ENCODE peak calls at places on chromosomes 13 and 19, in five cellular contexts. One of them, this sample, is unnamed.
A peak's percentile ranks its signal among the peaks of the same experiment; 100 is the strongest.

GRCh38 chr19:10363789-10364281 is 16.5 kb downstream of the TYK2 start:
- DNase-seq in SK-N-SH: no peak
- DNase-seq in H1: no peak
- DNase-seq in HCT116: no peak
- DNase-seq in K562: no peak
- DNase-seq in this sample: no peak

GRCh38 chr13:65336106-65336603 is 1894.0 kb downstream of the PCDH9 start:
- DNase-seq in SK-N-SH: no peak
- DNase-seq in H1: no peak
- DNase-seq in HCT116: no peak
- DNase-seq in K562: no peak
- DNase-seq in this sample: no peak

GRCh38 chr13:50170447-50171037 is 155.3 kb downstream of the KCNRG start:
- DNase-seq in SK-N-SH: no peak
- DNase-seq in H1: no peak
- DNase-seq in HCT116: no peak
- DNase-seq in K562: no peak
- DNase-seq in this sample: peak; percentile 34

GRCh38 chr13:43058318-43058674 is 34.9 kb downstream of the DNAJC15 start:
- DNase-seq in SK-N-SH: no peak
- DNase-seq in H1: no peak
- DNase-seq in HCT116: peak; percentile 87
- DNase-seq in K562: no peak
- DNase-seq in this sample: no peak

GRCh38 chr19:45442927-45443461 is 19.3 kb upstream of the ERCC1 start:
- DNase-seq in SK-N-SH: peak; percentile 59
- DNase-seq in H1: no peak
- DNase-seq in HCT116: no peak
- DNase-seq in K562: peak; percentile 85
- DNase-seq in this sample: no peak

GRCh38 chr19:35903550-35904179 is 1.3 kb downstream of the HCST start:
- DNase-seq in SK-N-SH: peak; percentile 75
- DNase-seq in H1: peak; percentile 60
- DNase-seq in HCT116: no peak
- DNase-seq in K562: peak; percentile 80
- DNase-seq in this sample: peak; percentile 61

GRCh38 chr13:114130708-114131580 is 1.5 kb downstream of the RASA3 start:
- DNase-seq in SK-N-SH: peak; percentile 88
- DNase-seq in H1: no peak
- DNase-seq in HCT116: no peak
- DNase-seq in K562: peak; percentile 68
- DNase-seq in this sample: no peak

GRCh38 chr19:18286973-18287635 is 5.7 kb upstream of the JUND start:
- DNase-seq in SK-N-SH: no peak
- DNase-seq in H1: no peak
- DNase-seq in HCT116: no peak
- DNase-seq in K562: no peak
- DNase-seq in this sample: no peak

GRCh38 chr19:2574971-2575630 is 99.2 kb downstream of the GADD45B start:
- DNase-seq in SK-N-SH: no peak
- DNase-seq in H1: no peak
- DNase-seq in HCT116: no peak
- DNase-seq in K562: no peak
- DNase-seq in this sample: no peak

GRCh38 chr13:59970847-59971246 is 192.9 kb downstream of the DIAPH3 start:
- DNase-seq in SK-N-SH: no peak
- DNase-seq in H1: peak; percentile 3
- DNase-seq in HCT116: no peak
- DNase-seq in K562: no peak
- DNase-seq in this sample: no peak

GRCh38 chr19:46745521-46746280 is at the start of gene FKRP:
- DNase-seq in SK-N-SH: peak; percentile 86
- DNase-seq in H1: no peak
- DNase-seq in HCT116: no peak
- DNase-seq in K562: peak; percentile 73
- DNase-seq in this sample: no peak

GRCh38 chr13:95710313-95710712 is 33.4 kb downstream of the DNAJC3 start:
- DNase-seq in SK-N-SH: no peak
- DNase-seq in H1: no peak
- DNase-seq in HCT116: no peak
- DNase-seq in K562: no peak
- DNase-seq in this sample: no peak

GRCh38 chr13:46648166-46648607 is 95.2 kb downstream of the LRCH1 start:
- DNase-seq in SK-N-SH: no peak
- DNase-seq in H1: no peak
- DNase-seq in HCT116: peak; percentile 8
- DNase-seq in K562: peak; percentile 4
- DNase-seq in this sample: no peak

GRCh38 chr19:18982669-18983068 is 41.7 kb upstream of the HOMER3 start:
- DNase-seq in SK-N-SH: no peak
- DNase-seq in H1: no peak
- DNase-seq in HCT116: no peak
- DNase-seq in K562: no peak
- DNase-seq in this sample: no peak

GRCh38 chr13:112456138-112457056 is 80.2 kb downstream of the SPACA7 start:
- DNase-seq in SK-N-SH: no peak
- DNase-seq in H1: no peak
- DNase-seq in HCT116: no peak
- DNase-seq in K562: no peak
- DNase-seq in this sample: no peak

GRCh38 chr13:19888799-19889198 is 25.4 kb upstream of the ZMYM5 start:
- DNase-seq in SK-N-SH: peak; percentile 11
- DNase-seq in H1: no peak
- DNase-seq in HCT116: no peak
- DNase-seq in K562: no peak
- DNase-seq in this sample: peak; percentile 13

GRCh38 chr19:2800506-2800905 is 15.2 kb downstream of the THOP1 start:
- DNase-seq in SK-N-SH: no peak
- DNase-seq in H1: no peak
- DNase-seq in HCT116: no peak
- DNase-seq in K562: no peak
- DNase-seq in this sample: no peak

GRCh38 chr13:27461940-27462584 is 11.7 kb upstream of the MTIF3 start:
- DNase-seq in SK-N-SH: no peak
- DNase-seq in H1: no peak
- DNase-seq in HCT116: no peak
- DNase-seq in K562: no peak
- DNase-seq in this sample: no peak

GRCh38 chr19:48752511-48753365 is at the start of gene FUT1:
- DNase-seq in SK-N-SH: peak; percentile 82
- DNase-seq in H1: peak; percentile 61
- DNase-seq in HCT116: peak; percentile 89
- DNase-seq in K562: peak; percentile 40
- DNase-seq in this sample: peak; percentile 97
- TF ChIP-seq JUND in SK-N-SH: no peak
- TF ChIP-seq JUND in H1: peak; percentile 30
- TF ChIP-seq JUND in HCT116: peak; percentile 83
- TF ChIP-seq JUND in K562: no peak
- TF ChIP-seq JUND in this sample: peak; percentile 69

GRCh38 chr19:31436121-31436776 is 87.0 kb upstream of the TSHZ3 start:
- DNase-seq in SK-N-SH: no peak
- DNase-seq in H1: no peak
- DNase-seq in HCT116: no peak
- DNase-seq in K562: no peak
- DNase-seq in this sample: no peak
- TF ChIP-seq JUND in SK-N-SH: no peak
- TF ChIP-seq JUND in H1: no peak
- TF ChIP-seq JUND in HCT116: no peak
- TF ChIP-seq JUND in K562: no peak
- TF ChIP-seq JUND in this sample: no peak

DNA sequence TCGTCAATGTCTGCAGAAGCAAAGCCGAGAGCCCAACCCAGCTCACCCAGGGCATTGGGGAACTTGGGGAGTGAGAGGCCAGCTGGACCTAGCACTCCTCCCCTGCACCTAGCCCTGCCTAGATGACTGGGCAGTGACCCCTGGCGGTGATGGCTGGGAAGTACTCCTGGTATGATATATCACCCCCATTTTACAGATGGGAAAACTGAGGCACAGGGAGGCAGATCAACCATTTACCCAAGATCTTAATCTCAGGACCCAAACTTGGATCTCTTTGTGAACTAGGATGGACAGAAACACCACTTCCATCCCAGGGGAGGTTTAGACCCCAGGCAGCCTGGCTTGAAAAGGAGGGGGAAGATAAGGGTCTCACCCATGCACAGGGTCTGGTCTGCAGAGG is 43.5 kb downstream of the CCL25 start:
- DNase-seq in SK-N-SH: no peak
- DNase-seq in H1: no peak
- DNase-seq in HCT116: no peak
- DNase-seq in K562: no peak
- DNase-seq in this sample: no peak
- TF ChIP-seq JUND in SK-N-SH: no peak
- TF ChIP-seq JUND in H1: no peak
- TF ChIP-seq JUND in HCT116: no peak
- TF ChIP-seq JUND in K562: no peak
- TF ChIP-seq JUND in this sample: no peak

GRCh38 chr13:40175639-40176038 is 490.8 kb downstream of the FOXO1 start:
- DNase-seq in SK-N-SH: no peak
- DNase-seq in H1: no peak
- DNase-seq in HCT116: no peak
- DNase-seq in K562: no peak
- DNase-seq in this sample: no peak
- TF ChIP-seq JUND in SK-N-SH: no peak
- TF ChIP-seq JUND in H1: no peak
- TF ChIP-seq JUND in HCT116: no peak
- TF ChIP-seq JUND in K562: no peak
- TF ChIP-seq JUND in this sample: no peak

GRCh38 chr13:107665926-107666458 is 549.3 kb downstream of the LIG4 start:
- DNase-seq in SK-N-SH: no peak
- DNase-seq in H1: no peak
- DNase-seq in HCT116: no peak
- DNase-seq in K562: no peak
- DNase-seq in this sample: no peak

GRCh38 chr13:107669356-107669755 is 546.0 kb downstream of the LIG4 start:
- DNase-seq in SK-N-SH: no peak
- DNase-seq in H1: no peak
- DNase-seq in HCT116: no peak
- DNase-seq in K562: no peak
- DNase-seq in this sample: no peak
- TF ChIP-seq JUND in SK-N-SH: peak; percentile 38
- TF ChIP-seq JUND in H1: no peak
- TF ChIP-seq JUND in HCT116: no peak
- TF ChIP-seq JUND in K562: no peak
- TF ChIP-seq JUND in this sample: no peak

GRCh38 chr13:103431880-103432279 is 365.7 kb upstream of the SLC10A2 start:
- DNase-seq in SK-N-SH: peak; percentile 57
- DNase-seq in H1: no peak
- DNase-seq in HCT116: no peak
- DNase-seq in K562: no peak
- DNase-seq in this sample: no peak
- TF ChIP-seq JUND in SK-N-SH: no peak
- TF ChIP-seq JUND in H1: no peak
- TF ChIP-seq JUND in HCT116: no peak
- TF ChIP-seq JUND in K562: no peak
- TF ChIP-seq JUND in this sample: no peak

GRCh38 chr13:31867709-31868108 is 128.4 kb downstream of the RXFP2 start:
- DNase-seq in SK-N-SH: no peak
- DNase-seq in H1: no peak
- DNase-seq in HCT116: no peak
- DNase-seq in K562: no peak
- DNase-seq in this sample: no peak
- TF ChIP-seq JUND in SK-N-SH: no peak
- TF ChIP-seq JUND in H1: no peak
- TF ChIP-seq JUND in HCT116: no peak
- TF ChIP-seq JUND in K562: no peak
- TF ChIP-seq JUND in this sample: no peak

GRCh38 chr19:13212759-13213330 is 62.6 kb downstream of the IER2 start:
- DNase-seq in SK-N-SH: peak; percentile 72
- DNase-seq in H1: no peak
- DNase-seq in HCT116: peak; percentile 56
- DNase-seq in K562: peak; percentile 78
- DNase-seq in this sample: no peak
- TF ChIP-seq JUND in SK-N-SH: no peak
- TF ChIP-seq JUND in H1: no peak
- TF ChIP-seq JUND in HCT116: no peak
- TF ChIP-seq JUND in K562: no peak
- TF ChIP-seq JUND in this sample: no peak

DNA sequence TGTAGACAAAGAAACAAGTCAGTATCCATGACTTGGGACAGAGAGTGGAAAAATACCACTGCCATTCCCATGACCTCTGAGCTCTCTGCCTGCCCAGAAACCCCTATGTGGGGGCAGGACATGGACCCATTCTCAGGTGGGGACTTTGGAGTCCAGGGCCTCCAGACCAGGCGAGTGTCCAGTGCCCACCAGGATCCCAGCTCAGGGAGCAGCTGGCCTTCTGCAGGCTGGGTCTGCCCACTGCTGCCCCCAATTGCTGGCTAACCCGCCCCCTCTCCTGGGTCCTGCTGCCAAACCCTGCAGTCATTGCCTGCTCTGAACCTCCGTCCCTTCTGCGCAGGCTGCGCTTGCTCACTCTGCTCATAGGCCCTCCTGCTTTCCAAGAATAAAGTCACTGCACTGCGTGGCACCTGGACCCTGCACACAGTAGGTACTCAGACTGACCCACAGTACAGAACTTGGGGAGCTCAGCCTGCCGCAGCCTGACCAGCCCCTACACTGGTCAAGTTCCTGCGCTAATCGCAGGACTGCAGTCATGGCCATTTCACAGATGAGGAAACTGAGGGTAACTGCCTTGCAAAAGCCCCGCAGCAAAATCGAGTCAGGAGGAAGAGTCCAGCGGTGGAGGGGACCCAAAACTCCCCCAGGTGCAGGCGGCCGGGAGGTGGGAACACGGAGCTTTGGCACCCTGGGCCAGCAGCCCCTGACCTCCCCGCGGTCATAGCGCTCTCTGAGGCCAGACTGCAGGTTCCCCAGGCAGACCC is 774 bp downstream of the SLC7A10 start:
- DNase-seq in SK-N-SH: no peak
- DNase-seq in H1: no peak
- DNase-seq in HCT116: no peak
- DNase-seq in K562: no peak
- DNase-seq in this sample: no peak
- TF ChIP-seq JUND in SK-N-SH: no peak
- TF ChIP-seq JUND in H1: no peak
- TF ChIP-seq JUND in HCT116: no peak
- TF ChIP-seq JUND in K562: no peak
- TF ChIP-seq JUND in this sample: no peak

This sample was measured in T47D.